ENCODE peak calls at places on chromosomes 6 and 20, in four cellular contexts. X, B, N and R are unnamed samples. For H3K4me1, the result is how much of the 10 kb centered on the place peaks cover.

GRCh38 chr20:61424011-61424627 is 172.1 kb downstream of the CDH4 start:
- DNase-seq in B (no peak), N (no peak), X (no peak), R (no peak)

GRCh38 chr20:48230251-48230650 is 445.0 kb upstream of the SULF2 start:
- DNase-seq in X (no peak), B (no peak), N (no peak), R (no peak)

GRCh38 chr6:108027594-108027993 is 46.9 kb downstream of the OSTM1 start:
- DNase-seq in B (no peak), N (peak), X (no peak), R (no peak)

GRCh38 chr20:39909447-39909846 is 779.6 kb downstream of the MAFB start:
- DNase-seq in N (no peak), B (peak), X (peak), R (peak)

GRCh38 chr20:64104667-64105451 is 2.5 kb downstream of the NPBWR2 start:
- DNase-seq in B (peak), N (no peak), X (peak), R (no peak)

GRCh38 chr6:155147958-155148663 is 115.7 kb upstream of the CLDN20 start:
- DNase-seq in N (no peak), X (no peak), B (no peak), R (no peak)

GRCh38 chr6:143337201-143337949 is 113.1 kb downstream of the ADAT2 start:
- DNase-seq in B (peak), N (peak), X (peak), R (peak)

GRCh38 chr20:16607364-16608264 is 34.4 kb upstream of the KIF16B start:
- DNase-seq in N (no peak), X (no peak), B (no peak), R (no peak)

GRCh38 chr6:66376021-66376420 is 669.0 kb upstream of the EYS start:
- DNase-seq in X (no peak), B (no peak), N (no peak), R (no peak)

GRCh38 chr20:54014301-54014914 is 56.0 kb downstream of the BCAS1 start:
- DNase-seq in B (no peak), N (no peak), X (no peak), R (no peak)

GRCh38 chr6:168309997-168310396 is 9.6 kb downstream of the DACT2 start:
- DNase-seq in B (no peak), X (no peak), N (no peak), R (peak)

GRCh38 chr20:50038574-50038991 is 55.8 kb downstream of the SNAI1 start:
- DNase-seq in B (no peak), X (no peak), N (no peak), R (no peak)

GRCh38 chr20:50037123-50037522 is 54.3 kb downstream of the SNAI1 start:
- DNase-seq in N (no peak), X (no peak), B (no peak), R (no peak)

GRCh38 chr20:50038169-50038568 is 55.4 kb downstream of the SNAI1 start:
- DNase-seq in B (no peak), X (no peak), N (no peak), R (no peak)

GRCh38 chr20:50036703-50037102 is 53.9 kb downstream of the SNAI1 start:
- DNase-seq in B (no peak), N (no peak), X (no peak), R (no peak)

DNA sequence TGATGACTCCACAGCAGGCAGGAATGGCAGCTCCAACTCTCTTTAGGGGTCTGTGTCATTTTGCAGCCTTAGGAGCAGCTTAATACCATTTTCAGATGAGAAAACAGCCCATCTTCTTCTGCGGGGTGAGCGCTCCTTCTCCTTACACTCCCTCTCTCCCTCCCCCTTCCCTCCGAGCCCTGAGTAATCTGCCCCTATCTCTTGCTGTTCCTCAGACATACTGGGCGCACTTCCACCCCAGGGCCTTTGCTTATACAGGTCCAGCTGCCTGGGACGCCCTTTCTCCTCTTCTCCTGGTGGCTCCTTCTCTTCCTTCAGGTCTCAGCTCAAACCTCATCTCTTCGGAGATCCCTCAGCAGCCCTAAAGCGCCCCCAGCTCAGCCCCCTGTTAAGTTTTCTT is 54.8 kb downstream of the SNAI1 start:
- DNase-seq in B (no peak), X (no peak), N (no peak), R (no peak)
- H3K4me1 ChIP-seq in B (under half), X (under half), N (under half), R (under half)

DNA sequence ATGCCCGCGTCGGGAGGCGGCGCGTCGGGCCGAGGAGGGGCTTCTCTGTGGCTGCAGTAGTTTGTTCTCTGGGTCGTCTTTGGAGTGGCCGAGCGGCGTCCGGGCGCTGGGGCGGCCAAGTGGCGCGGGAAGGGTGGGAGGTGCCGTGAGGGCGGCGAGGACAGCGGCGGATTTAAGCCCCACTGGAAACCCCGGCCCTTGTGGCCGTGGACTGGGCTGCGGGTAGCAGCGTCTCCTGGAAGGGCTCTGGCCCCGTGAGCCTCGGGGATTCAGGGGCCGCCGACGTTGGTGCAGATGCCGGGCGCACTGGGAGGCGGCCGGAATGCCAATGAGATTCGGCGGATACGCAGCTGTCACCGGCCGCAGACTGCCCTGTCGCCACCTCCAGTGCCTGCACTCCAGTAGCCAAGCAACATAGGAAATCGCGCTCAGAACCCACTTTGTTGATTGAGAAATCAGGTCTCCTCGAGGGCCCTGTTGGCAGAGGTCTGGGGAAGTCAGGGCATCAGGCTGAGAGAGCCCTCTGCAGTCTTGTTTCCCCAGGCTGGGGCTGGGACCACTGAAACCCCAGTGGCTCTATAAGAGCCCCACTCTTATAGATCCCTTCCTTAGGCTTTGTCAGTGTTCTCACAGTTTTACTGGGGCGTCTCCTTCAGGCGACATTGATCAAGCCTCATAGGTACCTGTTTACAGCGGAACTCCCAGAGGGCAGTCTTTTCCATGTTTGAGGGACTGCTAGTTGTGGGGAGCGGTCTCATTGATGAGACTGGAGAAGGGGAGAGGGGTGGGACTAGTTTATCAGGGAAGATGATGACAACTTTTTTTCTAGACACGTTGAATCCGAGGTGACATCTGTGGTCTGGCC is 642 bp downstream of the GZF1 start:
- DNase-seq in N (peak), B (peak), X (peak), R (no peak)
- TF ChIP-seq CTCF in N (no peak), B (no peak), X (no peak), R (no peak)

GRCh38 chr6:162058281-162058875 is 669.2 kb downstream of the PRKN start:
- DNase-seq in B (no peak), X (peak), N (no peak), R (no peak)

GRCh38 chr6:162068340-162068739 is 659.2 kb downstream of the PRKN start:
- DNase-seq in B (no peak), N (no peak), X (no peak), R (no peak)

GRCh38 chr6:162063666-162064065 is 663.9 kb downstream of the PRKN start:
- DNase-seq in N (no peak), B (no peak), X (no peak), R (no peak)
- H3K4me1 ChIP-seq in N (under half), B (under half), X (under half), R (under half)

GRCh38 chr6:30894381-30894780 is 10.1 kb downstream of the DDR1 start:
- DNase-seq in B (peak), X (no peak), N (no peak), R (peak)

GRCh38 chr6:30893666-30894065 is 9.3 kb downstream of the DDR1 start:
- DNase-seq in B (no peak), N (no peak), X (no peak), R (no peak)

GRCh38 chr6:30891816-30892553 is 7.7 kb downstream of the DDR1 start:
- DNase-seq in X (no peak), N (no peak), B (no peak), R (peak)

GRCh38 chr6:30891450-30891723 is 7.1 kb downstream of the DDR1 start:
- DNase-seq in N (no peak), B (no peak), X (no peak), R (no peak)

GRCh38 chr6:30893001-30893591 is 8.8 kb downstream of the DDR1 start:
- DNase-seq in N (no peak), X (no peak), B (no peak), R (no peak)
- TF ChIP-seq CTCF in N (peak), X (no peak), B (no peak), R (no peak)

DNA sequence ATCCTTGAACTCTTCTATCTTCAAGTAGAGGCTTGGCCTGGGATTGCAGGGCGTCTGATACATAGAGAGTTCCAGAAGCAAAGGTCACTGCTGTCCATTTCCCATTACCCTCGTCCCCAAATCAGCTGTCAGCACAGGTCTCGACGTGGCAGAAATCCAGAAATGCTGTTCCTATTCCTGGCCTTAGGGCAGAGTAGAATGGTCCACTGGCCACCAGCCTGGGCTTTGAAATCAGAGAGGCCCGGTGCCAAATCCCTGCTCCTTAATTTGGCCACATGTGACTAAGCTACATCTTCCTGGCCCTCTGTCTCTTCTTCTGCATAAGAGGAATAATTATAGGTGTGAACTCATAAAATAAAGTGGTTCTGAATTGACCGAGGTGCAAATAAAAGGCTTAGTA is 40.9 kb upstream of the FAM83D start:
- DNase-seq in X (no peak), N (no peak), B (no peak), R (no peak)
- H3K4me1 ChIP-seq in X (under half), N (under half), B (under half), R (under half)

GRCh38 chr6:1686117-1687098 is 76.7 kb downstream of the FOXC1 start:
- DNase-seq in B (peak), N (peak), X (peak), R (no peak)
- TF ChIP-seq CTCF in B (no peak), N (peak), X (peak), R (no peak)

GRCh38 chr6:32840604-32841246 is 2.2 kb upstream of the TAP2 start:
- DNase-seq in B (no peak), X (no peak), N (no peak), R (no peak)
- H3K4me1 ChIP-seq in B (half or more), X (half or more), N (under half), R (under half)

DNA sequence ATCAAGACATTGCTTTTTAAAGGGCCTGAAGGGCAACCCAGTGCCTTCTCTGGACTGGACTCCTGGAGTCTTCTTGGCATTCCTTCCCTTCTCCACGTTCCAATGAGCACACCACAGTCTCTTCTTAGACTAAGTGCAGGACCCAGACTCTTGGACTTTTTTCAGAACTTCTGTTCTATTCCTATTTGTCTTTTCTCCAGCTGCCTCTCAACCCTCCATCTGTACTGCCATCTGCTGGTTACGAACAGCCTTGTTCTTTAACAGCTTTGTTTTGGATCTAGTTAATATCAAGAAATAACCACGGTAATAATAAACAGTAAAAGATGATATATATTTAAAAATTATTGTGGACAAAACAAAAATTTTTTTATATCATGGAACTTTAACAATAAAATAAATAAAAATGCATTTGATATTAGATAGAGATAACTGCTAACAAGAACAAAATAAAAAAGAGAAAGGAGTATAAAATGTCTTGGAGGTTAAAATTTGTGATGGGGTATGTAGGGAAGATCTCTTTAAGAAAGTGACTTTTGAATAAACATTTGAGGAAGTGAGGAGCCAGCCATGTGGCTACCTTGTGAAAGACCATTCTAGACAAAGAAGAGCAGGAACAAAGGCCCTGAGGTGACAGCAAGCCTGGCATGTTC is 105.1 kb upstream of the HCRTR2 start:
- DNase-seq in B (no peak), X (no peak), N (peak), R (no peak)
- TF ChIP-seq CTCF in B (peak), X (peak), N (peak), R (no peak)

DNA sequence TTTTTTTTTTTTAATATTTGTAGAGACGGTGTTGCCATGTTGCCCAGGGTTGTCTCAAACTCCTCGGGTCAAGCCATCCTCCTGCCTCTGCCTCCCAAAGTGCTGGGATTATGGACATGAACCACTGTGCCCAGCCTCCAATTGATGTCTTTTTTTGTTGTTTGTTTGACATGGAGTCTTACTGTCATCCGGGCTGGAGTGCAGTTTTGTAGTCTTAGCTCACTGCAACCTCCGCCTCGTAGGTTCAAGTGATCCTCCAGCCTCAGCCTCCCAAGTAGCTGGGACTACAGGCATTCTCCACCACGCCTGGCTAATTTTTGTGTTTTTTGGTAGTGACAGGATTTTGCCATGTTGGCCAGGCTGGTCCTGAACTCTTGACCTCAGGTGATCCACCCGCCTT is 9.4 kb upstream of the MROH8 start:
- DNase-seq in B (no peak), X (no peak), N (no peak), R (no peak)
- H3K4me1 ChIP-seq in B (under half), X (under half), N (under half), R (under half)